ENCODE peak calls at places on chromosomes 3 and 15, in ten cellular contexts. W, F, U, E, T, D, I, O, S and Y are unnamed samples.

GRCh38 chr3:76369170-76369569 is 583.8 kb upstream of the ZNF717 start:
- DNase-seq in W (no peak), F (peak), U (peak), E (no peak), T (no peak), D (no peak), I (no peak), O (no peak), S (no peak), Y (peak)

GRCh38 chr3:106610362-106610997 is 741.7 kb upstream of the CBLB start:
- DNase-seq in W (no peak), F (peak), U (no peak), E (no peak), T (no peak), D (no peak), I (no peak), O (no peak), S (peak), Y (no peak)

GRCh38 chr15:99564221-99565030 is 1.4 kb upstream of the MEF2A start:
- DNase-seq in W (peak), F (peak), U (no peak), E (no peak), T (no peak), D (peak), I (no peak), O (no peak), S (no peak), Y (no peak)

GRCh38 chr3:101381809-101382208 is 61.4 kb upstream of the IMPG2 start:
- DNase-seq in W (no peak), F (peak), U (peak), E (no peak), T (no peak), D (peak), I (no peak), O (no peak), S (peak), Y (peak)

GRCh38 chr15:27165590-27165989 is 194.6 kb downstream of the GABRG3 start:
- DNase-seq in W (no peak), F (no peak), U (no peak), E (no peak), T (no peak), D (no peak), I (no peak), O (no peak), S (no peak), Y (no peak)

GRCh38 chr3:168127466-168127865 is 31.7 kb upstream of the GOLIM4 start:
- DNase-seq in W (no peak), F (no peak), U (no peak), E (no peak), T (no peak), D (no peak), I (peak), O (no peak), S (no peak), Y (no peak)

GRCh38 chr3:193474446-193474845 is 80.2 kb downstream of the ATP13A4 start:
- DNase-seq in W (no peak), F (no peak), U (no peak), E (no peak), T (no peak), D (no peak), I (no peak), O (no peak), S (no peak), Y (no peak)

GRCh38 chr3:12816521-12817340 is 20.3 kb downstream of the CAND2 start:
- DNase-seq in W (no peak), F (no peak), U (no peak), E (no peak), T (no peak), D (no peak), I (no peak), O (no peak), S (no peak), Y (no peak)

GRCh38 chr15:75718326-75718725 is 5.7 kb upstream of the CSPG4 start:
- DNase-seq in W (no peak), F (peak), U (no peak), E (no peak), T (no peak), D (no peak), I (peak), O (peak), S (peak), Y (no peak)

GRCh38 chr3:53161345-53161819 is 373 bp downstream of the PRKCD start:
- DNase-seq in W (no peak), F (no peak), U (peak), E (peak), T (no peak), D (peak), I (no peak), O (no peak), S (no peak), Y (no peak)

GRCh38 chr3:53161820-53162671 is 1.0 kb downstream of the PRKCD start:
- DNase-seq in W (peak), F (peak), U (peak), E (peak), T (no peak), D (peak), I (no peak), O (no peak), S (peak), Y (no peak)

GRCh38 chr3:53162672-53163458 is 1.9 kb downstream of the PRKCD start:
- DNase-seq in W (peak), F (no peak), U (no peak), E (peak), T (no peak), D (peak), I (no peak), O (peak), S (peak), Y (no peak)

GRCh38 chr3:53164911-53165310 is 3.9 kb downstream of the PRKCD start:
- DNase-seq in W (no peak), F (peak), U (no peak), E (no peak), T (no peak), D (no peak), I (no peak), O (no peak), S (no peak), Y (no peak)

GRCh38 chr3:53163459-53164387 is 2.7 kb downstream of the PRKCD start:
- DNase-seq in W (no peak), F (no peak), U (no peak), E (no peak), T (no peak), D (peak), I (no peak), O (no peak), S (no peak), Y (no peak)
- H3K4me3 ChIP-seq in W (no peak), F (no peak), U (no peak), E (peak), T (no peak), D (peak), I (no peak), O (peak), S (no peak), Y (no peak)

GRCh38 chr15:89019436-89019835 is 68.8 kb upstream of the ABHD2 start:
- DNase-seq in W (no peak), F (no peak), U (no peak), E (no peak), T (no peak), D (no peak), I (no peak), O (no peak), S (no peak), Y (no peak)

GRCh38 chr15:89016549-89017041 is 71.7 kb upstream of the ABHD2 start:
- DNase-seq in W (no peak), F (peak), U (no peak), E (no peak), T (peak), D (no peak), I (peak), O (no peak), S (peak), Y (peak)

GRCh38 chr15:89015412-89016097 is 72.7 kb upstream of the ABHD2 start:
- DNase-seq in W (no peak), F (no peak), U (no peak), E (no peak), T (no peak), D (no peak), I (no peak), O (no peak), S (no peak), Y (no peak)

GRCh38 chr15:89018235-89018634 is 70.0 kb upstream of the ABHD2 start:
- DNase-seq in W (peak), F (no peak), U (no peak), E (no peak), T (no peak), D (no peak), I (no peak), O (no peak), S (no peak), Y (no peak)

GRCh38 chr15:89017370-89018066 is 70.7 kb upstream of the ABHD2 start:
- DNase-seq in W (peak), F (peak), U (peak), E (peak), T (peak), D (peak), I (peak), O (peak), S (peak), Y (no peak)
- H3K4me3 ChIP-seq in W (peak), F (no peak), U (peak), E (peak), T (no peak), D (peak), I (no peak), O (peak), S (peak), Y (peak)

GRCh38 chr15:29270976-29271375 is 1.4 kb upstream of the NSMCE3 start:
- DNase-seq in W (no peak), F (peak), U (no peak), E (no peak), T (no peak), D (peak), I (no peak), O (no peak), S (peak), Y (no peak)
- H3K4me3 ChIP-seq in W (no peak), F (no peak), U (no peak), E (no peak), T (no peak), D (peak), I (no peak), O (no peak), S (no peak), Y (no peak)

GRCh38 chr15:60349589-60349988 is 48.2 kb downstream of the ANXA2 start:
- DNase-seq in W (no peak), F (no peak), U (no peak), E (no peak), T (no peak), D (no peak), I (no peak), O (no peak), S (no peak), Y (no peak)

GRCh38 chr15:60347480-60348069 is 50.2 kb downstream of the ANXA2 start:
- DNase-seq in W (no peak), F (no peak), U (no peak), E (no peak), T (no peak), D (no peak), I (no peak), O (no peak), S (no peak), Y (no peak)

GRCh38 chr15:60352525-60352924 is 45.3 kb downstream of the ANXA2 start:
- DNase-seq in W (no peak), F (no peak), U (no peak), E (no peak), T (no peak), D (no peak), I (no peak), O (no peak), S (peak), Y (no peak)

GRCh38 chr15:60351066-60351465 is 46.7 kb downstream of the ANXA2 start:
- DNase-seq in W (no peak), F (no peak), U (no peak), E (no peak), T (no peak), D (no peak), I (no peak), O (no peak), S (peak), Y (no peak)

DNA sequence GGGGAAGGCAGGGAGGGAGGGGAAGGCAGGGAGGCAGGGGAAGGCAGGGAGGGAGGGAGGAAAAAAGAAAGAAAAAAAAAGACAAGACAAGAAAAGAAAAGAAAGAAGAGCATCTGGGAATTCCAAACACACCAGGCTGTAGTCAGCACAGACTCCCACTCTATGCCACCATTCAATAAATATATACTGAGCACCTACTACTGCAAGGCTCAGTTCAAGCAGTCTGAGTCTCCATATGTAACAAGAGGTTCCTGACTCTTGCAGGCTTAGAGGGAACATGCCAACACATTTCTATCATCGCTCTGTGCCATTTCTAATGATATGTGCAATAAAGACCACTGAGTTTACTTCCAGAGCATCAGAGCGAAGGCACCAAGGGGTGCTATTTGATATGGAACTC is 47.7 kb downstream of the ANXA2 start:
- DNase-seq in W (no peak), F (no peak), U (no peak), E (no peak), T (no peak), D (no peak), I (no peak), O (no peak), S (peak), Y (no peak)
- H3K4me3 ChIP-seq in W (no peak), F (no peak), U (no peak), E (no peak), T (no peak), D (no peak), I (no peak), O (no peak), S (no peak), Y (no peak)

GRCh38 chr3:184320099-184320445 is 5.7 kb downstream of the EIF4G1 start:
- DNase-seq in W (peak), F (peak), U (no peak), E (peak), T (peak), D (no peak), I (no peak), O (peak), S (peak), Y (no peak)
- H3K4me3 ChIP-seq in W (no peak), F (peak), U (no peak), E (peak), T (no peak), D (no peak), I (no peak), O (peak), S (peak), Y (peak)

DNA sequence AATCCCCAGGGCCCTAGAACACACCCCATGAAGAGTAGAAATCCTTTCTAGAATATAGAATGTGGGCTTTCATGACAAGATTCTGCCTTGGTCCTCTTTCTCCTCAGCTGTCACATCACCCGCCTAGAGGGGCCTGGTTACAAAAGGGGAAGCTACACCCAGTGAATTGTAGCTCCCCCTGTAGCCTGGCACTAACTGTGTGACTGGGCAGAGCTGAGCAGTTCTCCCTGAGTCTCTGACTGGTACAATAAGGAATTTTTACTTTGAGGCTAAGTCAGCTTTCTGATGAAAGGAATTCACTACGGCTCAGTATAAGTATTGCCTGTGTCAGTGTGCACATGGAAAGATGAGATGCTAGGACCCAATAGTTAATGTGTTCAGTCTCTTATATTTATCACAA is 28.7 kb upstream of the ZNF148 start:
- DNase-seq in W (no peak), F (no peak), U (no peak), E (no peak), T (no peak), D (no peak), I (no peak), O (no peak), S (no peak), Y (no peak)
- H3K4me3 ChIP-seq in W (no peak), F (no peak), U (no peak), E (no peak), T (no peak), D (no peak), I (no peak), O (no peak), S (no peak), Y (no peak)

GRCh38 chr3:131167867-131168266 is 141.2 kb downstream of the NEK11 start:
- DNase-seq in W (no peak), F (no peak), U (no peak), E (no peak), T (no peak), D (no peak), I (no peak), O (no peak), S (no peak), Y (no peak)
- H3K4me3 ChIP-seq in W (no peak), F (no peak), U (no peak), E (no peak), T (no peak), D (no peak), I (no peak), O (no peak), S (no peak), Y (no peak)

DNA sequence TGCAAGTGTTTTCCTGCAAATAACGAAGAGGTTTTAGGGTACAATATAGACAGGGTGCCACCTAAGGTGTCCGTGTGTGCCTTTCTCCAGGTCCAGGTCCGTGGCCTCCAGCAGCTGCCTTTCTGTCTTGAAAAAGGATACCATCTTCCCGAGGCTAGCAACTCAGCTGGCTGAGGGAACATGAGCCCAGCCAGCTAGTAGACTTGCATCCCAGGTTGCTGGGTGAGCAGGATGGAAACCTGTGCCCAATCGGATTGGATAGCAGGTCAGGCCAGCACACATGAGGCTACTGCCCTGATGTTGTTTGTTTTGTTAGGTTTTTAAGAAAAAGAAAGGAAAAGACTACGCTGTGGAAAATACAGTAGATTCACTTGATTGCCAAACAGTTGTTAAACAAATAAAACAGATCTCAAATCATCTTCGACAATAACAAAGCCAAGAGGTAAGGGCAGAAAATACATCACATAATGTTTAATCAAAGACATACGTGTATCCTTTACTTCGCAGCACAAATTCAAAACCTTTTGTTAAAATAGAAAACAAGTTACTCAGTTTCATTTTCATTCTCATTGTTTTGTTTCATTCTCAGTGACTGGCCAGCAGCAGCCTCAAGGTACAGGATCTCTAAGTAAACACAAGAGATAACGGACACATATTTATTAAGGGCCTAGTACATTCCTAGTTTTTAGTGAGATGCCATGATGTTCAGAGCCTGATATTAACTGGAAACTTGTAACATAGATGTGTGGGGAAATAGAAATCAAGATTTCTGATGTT is 661.2 kb upstream of the NR2F2 start:
- DNase-seq in W (peak), F (no peak), U (no peak), E (no peak), T (no peak), D (no peak), I (no peak), O (no peak), S (no peak), Y (no peak)
- H3K4me3 ChIP-seq in W (peak), F (no peak), U (no peak), E (peak), T (no peak), D (no peak), I (no peak), O (no peak), S (no peak), Y (no peak)